ENCODE peak calls at places on chromosomes 4 and X, in six cellular contexts. Z is sigmoid colon, T is tibial nerve, D is stomach, W is transverse colon, J is GM12878. Y is an unnamed sample.

GRCh38 chr4:78622253-78622979 is 70.8 kb downstream of the ANXA3 start:
- DNase-seq in Z (no peak), T (no peak), D (no peak), W (peak; percentile 32), J (no peak), Y (no peak)

GRCh38 chr4:5037553-5038551 is 13.4 kb upstream of the STK32B start:
- DNase-seq in Z (no peak), T (no peak), D (no peak), W (peak; percentile 24), J (no peak), Y (no peak)

GRCh38 chr4:140928880-140929279 is 172.7 kb upstream of the TBC1D9 start:
- DNase-seq in Z (no peak), T (no peak), D (no peak), W (no peak), J (no peak), Y (no peak)

GRCh38 chr4:95572304-95572991 is 23.7 kb upstream of the UNC5C start:
- DNase-seq in Z (peak; percentile 77), T (peak; percentile 17), D (peak; percentile 74), W (peak; percentile 25), J (no peak), Y (no peak)

GRCh38 chr4:108830509-108831244 is 67.8 kb upstream of the ETNPPL start:
- DNase-seq in Z (no peak), T (no peak), D (peak; percentile 61), W (peak; percentile 39), J (no peak), Y (no peak)

GRCh38 chrX:101460669-101461068 is 24.6 kb upstream of the ARMCX4 start:
- DNase-seq in Z (no peak), T (no peak), D (no peak), W (no peak), J (no peak), Y (no peak)

GRCh38 chr4:188012546-188012945 is 17.0 kb downstream of the ZFP42 start:
- DNase-seq in Z (no peak), T (no peak), D (no peak), W (no peak), J (no peak), Y (no peak)

GRCh38 chr4:97507587-97508245 is 635.6 kb downstream of the STPG2 start:
- DNase-seq in Z (no peak), T (no peak), D (no peak), W (no peak), J (no peak), Y (no peak)

GRCh38 chrX:76538860-76539259 is 111.3 kb downstream of the MAGEE1 start:
- DNase-seq in Z (no peak), T (no peak), D (no peak), W (no peak), J (no peak), Y (no peak)

GRCh38 chr4:73589887-73590801 is 30.1 kb downstream of the RASSF6 start:
- DNase-seq in Z (no peak), T (no peak), D (no peak), W (no peak), J (peak; percentile 94), Y (no peak)

GRCh38 chrX:19532709-19533108 is 17.4 kb upstream of the MAP3K15 start:
- DNase-seq in Z (no peak), T (no peak), D (no peak), W (no peak), J (no peak), Y (no peak)

GRCh38 chr4:40180356-40180755 is 16.5 kb upstream of the RHOH start:
- DNase-seq in Z (no peak), T (no peak), D (no peak), W (no peak), J (no peak), Y (no peak)

GRCh38 chr4:88818650-88819470 is 121.2 kb upstream of the NAP1L5 start:
- DNase-seq in Z (peak; percentile 75), T (no peak), D (peak; percentile 57), W (peak; percentile 71), J (peak; percentile 15), Y (peak; percentile 46)

GRCh38 chr4:1766336-1767057 is 26.6 kb upstream of the FGFR3 start:
- DNase-seq in Z (no peak), T (no peak), D (no peak), W (no peak), J (no peak), Y (no peak)

GRCh38 chrX:21972721-21973120 is 32.2 kb downstream of the SMS start:
- DNase-seq in Z (no peak), T (no peak), D (no peak), W (no peak), J (no peak), Y (no peak)

GRCh38 chrX:55056820-55057690 is 17.8 kb upstream of the PAGE2B start:
- DNase-seq in Z (no peak), T (no peak), D (no peak), W (no peak), J (no peak), Y (no peak)

GRCh38 chr4:108560624-108561023 is 59.8 kb upstream of the RPL34 start:
- DNase-seq in Z (no peak), T (no peak), D (no peak), W (no peak), J (no peak), Y (no peak)

GRCh38 chrX:111376486-111376885 is 35.5 kb downstream of the DCX start:
- DNase-seq in Z (no peak), T (no peak), D (no peak), W (no peak), J (no peak), Y (no peak)

GRCh38 chrX:123731987-123732678 is 719 bp downstream of the THOC2 start:
- DNase-seq in Z (no peak), T (no peak), D (no peak), W (peak; percentile 16), J (no peak), Y (peak; percentile 21)

GRCh38 chr4:87087015-87087920 is 133.2 kb downstream of the KLHL8 start:
- DNase-seq in Z (no peak), T (no peak), D (no peak), W (no peak), J (no peak), Y (no peak)

GRCh38 chr4:81724925-81725329 is 253.2 kb upstream of the RASGEF1B start:
- DNase-seq in Z (peak; percentile 74), T (no peak), D (peak; percentile 65), W (peak; percentile 53), J (peak; percentile 3), Y (no peak)

GRCh38 chr4:138301536-138301935 is 59.4 kb upstream of the SLC7A11 start:
- DNase-seq in Z (no peak), T (no peak), D (no peak), W (no peak), J (no peak), Y (no peak)

GRCh38 chr4:151199496-151200190 is 77.3 kb upstream of the PRSS48 start:
- DNase-seq in Z (no peak), T (peak; percentile 25), D (no peak), W (no peak), J (no peak), Y (no peak)

GRCh38 chr4:146261046-146261445 is 46.7 kb downstream of the REELD1 start:
- DNase-seq in Z (no peak), T (no peak), D (no peak), W (no peak), J (no peak), Y (no peak)

GRCh38 chrX:82041034-82041433 is 839.1 kb downstream of the SH3BGRL start:
- DNase-seq in Z (no peak), T (no peak), D (no peak), W (no peak), J (no peak), Y (no peak)

GRCh38 chr4:25253072-25253447 is 19.2 kb downstream of the PI4K2B start:
- DNase-seq in Z (no peak), T (no peak), D (no peak), W (no peak), J (no peak), Y (no peak)

GRCh38 chr4:141541851-141542250 is 94.5 kb upstream of the IL15 start:
- DNase-seq in Z (no peak), T (no peak), D (no peak), W (no peak), J (no peak), Y (no peak)

GRCh38 chrX:19794690-19795089 is 92.7 kb downstream of the SH3KBP1 start:
- DNase-seq in Z (no peak), T (no peak), D (no peak), W (no peak), J (no peak), Y (no peak)

GRCh38 chrX:773292-774025 is 142.9 kb downstream of the SHOX start:
- DNase-seq in Z (no peak), T (no peak), D (peak; percentile 17), W (no peak), J (no peak), Y (no peak)

GRCh38 chrX:150337026-150337425 is 26.1 kb upstream of the MAMLD1 start:
- DNase-seq in Z (no peak), T (no peak), D (no peak), W (no peak), J (no peak), Y (no peak)

GRCh38 chr4:2291705-2292651 is 30.1 kb upstream of the MXD4 start:
- DNase-seq in Z (peak; percentile 61), T (peak; percentile 8), D (no peak), W (no peak), J (no peak), Y (no peak)

DNA sequence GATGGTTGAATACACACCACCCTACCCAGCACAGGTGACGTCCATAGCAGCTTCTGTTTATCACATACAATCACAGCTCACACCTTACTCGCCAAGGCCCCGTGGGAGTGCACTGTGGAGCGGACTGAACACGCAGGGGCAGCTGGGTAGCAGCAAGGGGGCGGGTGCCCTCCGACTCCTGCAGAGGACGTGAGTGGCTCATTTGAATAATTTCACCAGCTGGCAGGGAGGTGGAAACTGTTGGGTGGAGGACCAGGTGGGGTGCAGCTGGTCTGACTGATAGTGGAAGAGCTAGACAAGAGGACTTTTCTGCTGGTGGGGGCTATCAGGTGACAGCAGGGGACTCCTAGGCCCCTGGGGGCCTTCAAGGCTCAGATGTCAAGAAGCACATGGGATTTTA is 16.3 kb downstream of the MAN2B2 start:
- DNase-seq in Z (no peak), T (no peak), D (no peak), W (no peak), J (no peak), Y (no peak)
- TF ChIP-seq EP300 in Z (no peak), T (no peak), D (no peak), W (no peak), J (no peak), Y (no peak)

GRCh38 chr4:164482788-164483187 is 271.1 kb upstream of the SMIM31 start:
- DNase-seq in Z (no peak), T (no peak), D (no peak), W (no peak), J (no peak), Y (no peak)
- H3K36me3 ChIP-seq in Z (no peaks in the 10 kb centered on the region), T (no peaks in the 10 kb centered on the region), D (no peaks in the 10 kb centered on the region), W (no peaks in the 10 kb centered on the region), J (no peaks in the 10 kb centered on the region), Y (no peaks in the 10 kb centered on the region)

DNA sequence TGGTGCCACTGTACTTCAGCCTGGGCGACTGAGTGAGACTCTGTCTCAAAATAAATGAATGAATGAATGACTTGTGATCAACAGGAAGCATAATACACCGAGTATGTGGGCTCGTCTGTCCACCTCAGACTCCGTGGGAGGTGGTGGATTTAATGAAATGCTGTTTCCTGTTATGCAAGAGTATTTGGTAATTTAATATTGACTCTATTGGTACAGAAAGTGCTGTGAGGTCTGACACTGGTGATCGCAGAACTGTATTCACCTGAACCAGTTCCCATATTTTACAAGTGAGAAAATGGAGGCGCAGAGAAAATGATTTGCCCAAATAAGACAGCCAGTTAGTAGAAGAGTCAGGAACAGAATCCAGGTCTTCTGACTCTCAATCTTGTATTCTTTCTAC is 423.3 kb downstream of the RAPGEF2 start:
- DNase-seq in Z (no peak), T (no peak), D (no peak), W (no peak), J (no peak), Y (no peak)
- TF ChIP-seq POLR2A in Z (no peak), T (no peak), D (no peak), W (no peak), J (no peak), Y (no peak)

GRCh38 chr4:71807469-71807868 is 23.6 kb upstream of the GC start:
- DNase-seq in Z (no peak), T (no peak), D (no peak), W (no peak), J (no peak), Y (no peak)
- TF ChIP-seq EP300 in Z (no peak), T (no peak), D (no peak), W (no peak), J (no peak), Y (no peak)

Y was measured in ovary.